ENCODE peak calls at places on chromosomes 16 and 17, in five cellular contexts. Y, I, W, P and N are unnamed samples.
A peak's percentile ranks its signal among the peaks of the same experiment; 100 is the strongest.

GRCh38 chr17:48037036-48037881 is at the start of gene COPZ2:
- DNase-seq in Y (peak; percentile 55), P (peak; percentile 50), W (peak; percentile 73), I (peak; percentile 71), N (no peak)

GRCh38 chr17:51555153-51555552 is 294.8 kb downstream of the UTP18 start:
- DNase-seq in I (no peak), W (no peak), P (no peak), Y (no peak), N (no peak)

GRCh38 chr17:15092261-15092660 is 172.9 kb downstream of the PMP22 start:
- DNase-seq in I (no peak), W (no peak), P (no peak), Y (no peak), N (no peak)

GRCh38 chr17:82645516-82645915 is 2.7 kb downstream of the WDR45B start:
- DNase-seq in I (no peak), W (no peak), Y (no peak), P (no peak), N (no peak)

GRCh38 chr16:68387301-68387700 is 61.0 kb downstream of the SMPD3 start:
- DNase-seq in Y (peak; percentile 76), P (no peak), I (no peak), W (peak; percentile 74), N (peak; percentile 33)

GRCh38 chr17:75504347-75505151 is 10.8 kb downstream of the CASKIN2 start:
- DNase-seq in Y (peak; percentile 73), W (peak; percentile 78), P (peak; percentile 51), I (peak; percentile 61), N (peak; percentile 52)

GRCh38 chr16:7651803-7652570 is 319.3 kb downstream of the RBFOX1 start:
- DNase-seq in W (no peak), Y (no peak), P (no peak), I (no peak), N (no peak)

GRCh38 chr16:20104563-20105183 is 31.0 kb upstream of the GPR139 start:
- DNase-seq in I (no peak), P (no peak), Y (no peak), W (no peak), N (no peak)

GRCh38 chr17:41617698-41618097 is 5.1 kb upstream of the KRT16 start:
- DNase-seq in W (no peak), Y (no peak), I (no peak), P (no peak), N (no peak)

GRCh38 chr16:74984194-74984669 is 691 bp downstream of the WDR59 start:
- DNase-seq in P (peak; percentile 18), I (peak; percentile 54), W (no peak), Y (no peak), N (peak; percentile 51)

GRCh38 chr16:17465460-17465859 is 5.3 kb downstream of the XYLT1 start:
- DNase-seq in W (no peak), I (no peak), P (no peak), Y (no peak), N (no peak)

GRCh38 chr17:17983376-17983775 is 10.7 kb downstream of the DRC3 start:
- DNase-seq in Y (no peak), I (no peak), P (no peak), W (no peak), N (no peak)

GRCh38 chr17:28645576-28645939 is 600 bp upstream of the BLTP2 start:
- DNase-seq in I (no peak), P (no peak), W (no peak), Y (no peak), N (no peak)

GRCh38 chr16:71467810-71468209 is 5.8 kb upstream of the ZNF23 start:
- DNase-seq in I (no peak), Y (peak; percentile 47), W (no peak), P (peak; percentile 37), N (peak; percentile 83)

GRCh38 chr16:26598061-26598460 is 468.7 kb upstream of the C16orf82 start:
- DNase-seq in I (no peak), Y (no peak), P (no peak), W (no peak), N (peak; percentile 44)

GRCh38 chr16:1656808-1657617 is 21.1 kb upstream of the JPT2 start:
- DNase-seq in W (no peak), Y (no peak), P (no peak), I (no peak), N (no peak)

GRCh38 chr17:34730816-34731215 is 151.4 kb downstream of the TMEM132E start:
- DNase-seq in W (no peak), Y (no peak), I (no peak), P (no peak), N (no peak)

GRCh38 chr17:58960068-58960467 is 146.6 kb downstream of the TRIM37 start:
- DNase-seq in I (peak; percentile 61), P (peak; percentile 59), W (no peak), Y (no peak), N (peak; percentile 8)

GRCh38 chr16:85498607-85499006 is 114.5 kb upstream of the GSE1 start:
- DNase-seq in Y (no peak), W (no peak), I (no peak), P (no peak), N (no peak)

GRCh38 chr17:80743181-80743771 is 198.6 kb downstream of the RPTOR start:
- DNase-seq in Y (no peak), I (no peak), P (no peak), W (no peak), N (no peak)

GRCh38 chr17:63150994-63151464 is 185.0 kb downstream of the TANC2 start:
- DNase-seq in W (no peak), P (no peak), Y (no peak), I (no peak), N (no peak)

GRCh38 chr17:44197980-44198720 is 1.5 kb downstream of the ATXN7L3 start:
- DNase-seq in W (no peak), I (peak; percentile 77), P (no peak), Y (no peak), N (peak; percentile 63)

GRCh38 chr17:60493847-60494321 is 32.2 kb downstream of the APPBP2 start:
- DNase-seq in Y (no peak), W (no peak), I (no peak), P (no peak), N (no peak)

GRCh38 chr16:26531290-26531730 is 535.4 kb upstream of the C16orf82 start:
- DNase-seq in Y (no peak), P (no peak), I (no peak), W (no peak), N (no peak)

GRCh38 chr17:72400863-72401262 is 280.0 kb downstream of the SOX9 start:
- DNase-seq in W (no peak), P (no peak), I (no peak), Y (no peak), N (no peak)

GRCh38 chr16:46871587-46871986 is 12.6 kb upstream of the GPT2 start:
- DNase-seq in I (no peak), P (no peak), Y (no peak), W (no peak), N (no peak)

GRCh38 chr16:1180772-1181714 is 28.1 kb downstream of the CACNA1H start:
- DNase-seq in Y (no peak), W (no peak), P (no peak), I (no peak), N (no peak)

GRCh38 chr17:2705263-2705662 is 6.3 kb downstream of the CLUH start:
- DNase-seq in W (no peak), I (peak; percentile 45), P (peak; percentile 25), Y (no peak), N (no peak)

GRCh38 chr17:2705888-2706795 is 5.4 kb downstream of the CLUH start:
- DNase-seq in Y (peak; percentile 12), P (no peak), W (no peak), I (no peak), N (no peak)

GRCh38 chr17:2704031-2704889 is 7.3 kb downstream of the CLUH start:
- DNase-seq in I (no peak), Y (peak; percentile 12), P (no peak), W (no peak), N (no peak)

GRCh38 chr17:2703606-2704005 is 8.0 kb downstream of the CLUH start:
- DNase-seq in I (no peak), Y (no peak), P (no peak), W (no peak), N (no peak)

GRCh38 chr17:2704890-2705248 is 6.7 kb downstream of the CLUH start:
- DNase-seq in P (no peak), W (no peak), Y (peak; percentile 12), I (no peak), N (no peak)
- TF ChIP-seq USF2 in P (no peak), W (no peak), Y (no peak), I (no peak), N (no peak)

DNA sequence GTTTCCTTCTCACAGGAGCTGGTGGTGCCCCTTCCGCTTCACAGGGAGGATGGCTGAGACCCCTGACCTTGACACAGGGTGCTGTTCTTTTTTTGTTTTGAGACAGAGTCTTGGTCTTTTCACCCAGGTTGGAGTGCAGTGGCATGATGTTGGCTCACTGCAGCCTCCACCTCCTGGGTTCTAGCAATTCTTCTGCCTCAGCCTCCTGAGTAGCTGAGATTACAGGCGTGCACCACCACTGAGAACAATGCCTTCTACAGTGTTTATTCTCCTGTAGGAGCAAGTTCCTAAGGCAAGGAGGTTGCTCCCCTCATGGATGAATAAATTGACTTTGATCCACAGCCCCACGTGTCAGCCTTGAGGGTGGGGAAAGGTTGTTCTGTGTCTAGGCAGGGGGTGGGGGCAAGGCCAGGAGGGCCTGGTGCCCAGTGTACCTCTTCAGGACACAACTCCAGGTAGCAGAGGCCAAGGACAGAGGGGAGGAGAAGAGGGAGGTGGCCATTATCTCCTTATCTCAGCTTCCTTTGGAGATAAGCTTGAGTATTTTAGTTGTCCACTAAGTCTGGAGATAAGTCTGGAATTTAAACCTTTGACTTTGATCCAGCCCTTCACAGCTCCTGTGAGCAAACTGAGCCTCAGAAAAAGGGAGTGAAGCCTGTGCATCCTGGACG is 159.4 kb downstream of the SEC14L1 start:
- DNase-seq in I (peak; percentile 9), P (peak; percentile 53), W (no peak), Y (no peak), N (no peak)
- TF ChIP-seq USF2 in I (no peak), P (no peak), W (no peak), Y (no peak), N (no peak)

GRCh38 chr16:23505942-23506605 is 4.2 kb downstream of the GGA2 start:
- DNase-seq in P (no peak), I (no peak), W (no peak), Y (no peak), N (peak; percentile 38)

GRCh38 chr16:23504453-23505179 is 5.7 kb downstream of the GGA2 start:
- DNase-seq in P (peak; percentile 58), I (peak; percentile 71), W (peak; percentile 49), Y (no peak), N (peak; percentile 40)

GRCh38 chr16:23502466-23502865 is 7.8 kb downstream of the GGA2 start:
- DNase-seq in I (no peak), Y (no peak), P (no peak), W (no peak), N (no peak)

GRCh38 chr16:23505180-23505665 is 5.1 kb downstream of the GGA2 start:
- DNase-seq in W (no peak), I (no peak), P (no peak), Y (no peak), N (no peak)

DNA sequence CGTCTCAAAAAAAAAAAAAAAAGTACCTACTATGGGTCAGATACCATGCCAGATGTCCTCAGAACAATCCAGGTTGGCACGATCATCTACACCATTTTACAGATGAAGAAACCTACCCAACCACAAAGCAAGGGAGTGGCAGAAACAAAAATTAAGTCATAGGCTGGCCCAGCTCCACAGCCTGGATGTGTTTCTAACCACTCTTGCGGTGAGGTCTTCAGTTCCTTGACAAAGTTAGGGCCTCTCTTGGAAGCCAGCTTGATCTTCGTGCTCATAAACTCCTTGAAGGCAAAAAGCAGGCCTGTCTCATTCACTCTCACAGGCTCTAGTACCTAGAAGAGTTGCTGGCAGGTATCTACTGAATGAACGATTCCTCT is 6.2 kb downstream of the GGA2 start:
- DNase-seq in Y (no peak), P (no peak), W (no peak), I (no peak), N (no peak)
- TF ChIP-seq USF2 in Y (no peak), P (no peak), W (no peak), I (no peak), N (no peak)

GRCh38 chr17:57478433-57478832 is 222.1 kb downstream of the MSI2 start:
- DNase-seq in W (no peak), P (no peak), I (no peak), Y (no peak), N (no peak)
- TF ChIP-seq USF2 in W (no peak), P (no peak), I (no peak), Y (no peak), N (no peak)